ENCODE peak calls at places on chromosome 5, in four cellular contexts. X is mesothelial cell of epicardium, S is NCI-H2029, L is ovary. M is an unnamed sample.

GRCh38 chr5:148924817-148925216 is 98.4 kb downstream of the ADRB2 start:
- DNase-seq in S (no peak), L (no peak), X (no peak), M (no peak)

GRCh38 chr5:12357596-12357995 is 453.4 kb upstream of the CTNND2 start:
- DNase-seq in X (no peak), L (no peak), S (no peak), M (peak; percentile 70)

GRCh38 chr5:7828269-7828668 is 22.7 kb downstream of the CFAP90 start:
- DNase-seq in X (no peak), L (no peak), S (no peak), M (no peak)

GRCh38 chr5:65120371-65120967 is 351.7 kb downstream of the CWC27 start:
- DNase-seq in L (no peak), S (peak; percentile 21), X (no peak), M (no peak)

GRCh38 chr5:167634432-167634831 is 657.0 kb upstream of the WWC1 start:
- DNase-seq in S (no peak), L (no peak), X (no peak), M (peak; percentile 29)

GRCh38 chr5:73448072-73448432 is 525 bp downstream of the FOXD1 start:
- DNase-seq in L (no peak), X (no peak), S (no peak), M (no peak)

GRCh38 chr5:79418276-79418675 is 95.7 kb downstream of the HOMER1 start:
- DNase-seq in X (no peak), L (no peak), S (no peak), M (no peak)

GRCh38 chr5:27217977-27218376 is 179.6 kb upstream of the CDH9 start:
- DNase-seq in S (no peak), X (no peak), L (no peak), M (no peak)

GRCh38 chr5:37867634-37868033 is 27.8 kb upstream of the GDNF start:
- DNase-seq in X (no peak), S (no peak), L (no peak), M (peak; percentile 23)

M was measured in astrocyte of the cerebellum.